ENCODE peak calls at places on chromosomes 16 and 17, in five cellular contexts. K is upper lobe of left lung, U is ovary, Y is K562, R is suprapubic skin. C is an unnamed sample.

GRCh38 chr17:1916963-1917715 is 87.3 kb downstream of the RPA1 start:
- DNase-seq in K (peak; percentile 58), U (no peak), Y (no peak), R (no peak), C (no peak)

GRCh38 chr17:45405250-45406086 is 27.2 kb downstream of the ARHGAP27 start:
- DNase-seq in K (peak; percentile 78), U (peak; percentile 54), Y (peak; percentile 96), R (no peak), C (no peak)

GRCh38 chr16:17173134-17173729 is 297.5 kb downstream of the XYLT1 start:
- DNase-seq in K (no peak), U (no peak), Y (no peak), R (no peak), C (peak; percentile 41)

GRCh38 chr17:69423450-69423849 is 9.0 kb downstream of the MAP2K6 start:
- DNase-seq in K (no peak), U (no peak), Y (no peak), R (no peak), C (no peak)

GRCh38 chr17:32546031-32546444 is 59.2 kb downstream of the CDK5R1 start:
- DNase-seq in K (no peak), U (no peak), Y (no peak), R (no peak), C (no peak)

GRCh38 chr17:76969598-76970172 is 101.5 kb downstream of the MGAT5B start:
- DNase-seq in K (no peak), U (no peak), Y (no peak), R (no peak), C (no peak)

GRCh38 chr16:30660424-30661251 is 2.4 kb downstream of the FBRS start:
- DNase-seq in K (no peak), U (no peak), Y (no peak), R (no peak), C (no peak)

GRCh38 chr17:81870978-81871386 is at the start of gene ARHGDIA:
- DNase-seq in K (no peak), U (no peak), Y (peak; percentile 94), R (peak; percentile 98), C (no peak)

GRCh38 chr17:37650419-37651003 is 7.3 kb upstream of the DDX52 start:
- DNase-seq in K (no peak), U (no peak), Y (peak; percentile 22), R (no peak), C (no peak)

DNA sequence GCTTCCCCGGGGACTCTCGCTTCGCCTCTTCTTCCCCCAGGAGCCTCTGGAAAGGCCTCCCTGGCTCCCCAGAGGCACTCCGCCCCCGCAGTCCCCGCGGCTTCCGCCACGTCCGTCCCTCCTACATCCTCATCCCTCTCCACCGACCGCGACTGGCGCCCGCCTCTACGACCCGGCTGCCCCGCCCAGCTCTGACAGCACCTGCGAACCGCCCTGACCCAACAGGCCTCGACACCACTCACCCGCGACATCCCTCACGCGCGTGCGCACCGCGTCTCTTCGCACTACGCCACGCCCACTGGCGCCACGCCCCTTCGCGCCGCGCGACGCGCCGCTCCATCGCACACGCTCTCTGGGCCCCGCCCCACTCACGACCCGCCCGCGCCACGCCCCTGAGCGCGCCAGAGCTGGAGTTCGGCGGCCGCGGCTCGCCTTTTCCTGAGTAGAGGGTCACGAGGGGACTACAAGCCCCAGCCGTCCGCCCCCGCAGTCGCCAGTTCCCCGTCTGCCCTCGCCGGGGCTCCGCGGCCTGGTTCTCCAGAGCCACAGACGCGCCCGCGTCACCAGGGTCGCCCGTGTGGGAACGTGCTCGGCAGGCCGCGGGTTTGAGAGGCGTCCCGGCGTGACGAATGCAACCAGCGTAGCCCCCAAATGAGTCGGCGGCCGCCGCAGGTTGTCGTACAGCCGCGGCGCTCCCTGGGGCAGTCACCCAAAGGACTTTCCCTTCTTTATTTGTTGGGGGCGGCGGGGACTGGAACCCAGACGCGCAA is 56.2 kb upstream of the LRRC37A3 start:
- DNase-seq in K (peak; percentile 100), U (peak; percentile 97), Y (peak; percentile 95), R (peak; percentile 96), C (peak; percentile 97)
- TF ChIP-seq POLR2A in K (peak; percentile 92), U (peak; percentile 90), Y (peak; percentile 91), R (peak; percentile 42), C (peak; percentile 51)

GRCh38 chr16:87464691-87465300 is 28.0 kb downstream of the ZCCHC14 start:
- DNase-seq in K (no peak), U (peak; percentile 74), Y (peak; percentile 57), R (peak; percentile 87), C (peak; percentile 67)
- TF ChIP-seq EP300 in K (peak; percentile 73), U (peak; percentile 88), Y (peak; percentile 24), R (peak; percentile 59), C (peak; percentile 63)

GRCh38 chr17:67801626-67802175 is 23.6 kb upstream of the BPTF start:
- DNase-seq in K (no peak), U (no peak), Y (peak; percentile 49), R (no peak), C (no peak)
- H3K36me3 ChIP-seq in K (no peaks in the 10 kb centered on the region), U (no peaks in the 10 kb centered on the region), Y (no peaks in the 10 kb centered on the region), R (no peaks in the 10 kb centered on the region), C (no peaks in the 10 kb centered on the region)

GRCh38 chr17:46772013-46772878 is 46.2 kb downstream of the WNT3 start:
- DNase-seq in K (no peak), U (peak; percentile 52), Y (no peak), R (no peak), C (peak; percentile 41)
- TF ChIP-seq POLR2A in K (no peak), U (no peak), Y (peak; percentile 55), R (no peak), C (no peak)

DNA sequence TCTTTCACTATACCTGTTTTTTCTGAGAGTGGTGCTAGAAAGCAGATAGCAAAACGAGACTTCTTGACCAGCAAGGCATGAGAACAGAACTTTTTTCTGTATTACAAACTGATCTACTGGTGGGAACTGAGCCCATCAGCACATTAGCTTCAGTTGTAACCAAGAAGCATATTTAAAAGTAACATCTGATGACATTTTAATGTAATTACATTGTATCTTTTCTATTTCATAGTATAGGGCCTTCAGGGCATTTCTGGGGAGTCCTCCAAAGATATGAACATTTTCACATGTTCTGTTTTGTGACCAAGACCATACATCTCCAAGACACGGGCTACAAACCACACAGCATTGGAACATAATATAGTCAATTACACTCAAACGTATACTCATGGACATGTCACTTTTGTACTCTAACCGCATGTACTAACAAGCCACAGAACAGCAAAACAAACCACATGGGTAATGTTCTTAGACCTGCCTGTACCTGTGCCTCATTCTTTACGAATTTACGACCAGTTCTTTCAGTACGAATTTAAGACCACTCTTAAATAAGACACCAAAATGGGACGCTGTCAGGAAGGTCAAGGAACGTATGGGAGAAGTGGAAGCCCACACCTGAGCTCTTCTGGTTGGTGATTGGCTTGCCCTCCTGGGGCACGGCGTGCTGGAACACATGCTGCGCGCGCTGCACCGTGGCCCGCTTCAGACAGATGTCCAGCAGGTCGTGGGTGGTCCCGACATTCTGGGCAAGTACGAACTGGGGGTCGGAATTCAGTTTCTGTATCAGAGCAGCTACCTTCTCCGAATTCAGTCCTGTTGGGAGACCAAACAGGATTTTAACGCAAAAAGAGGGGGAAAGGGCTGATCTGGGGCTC is 811 bp downstream of the BLMH start:
- DNase-seq in K (peak; percentile 89), U (peak; percentile 60), Y (peak; percentile 55), R (no peak), C (peak; percentile 50)
- TF ChIP-seq EP300 in K (no peak), U (no peak), Y (no peak), R (no peak), C (no peak)